ENCODE peak calls at places on chromosomes 11 and 22, in seven cellular contexts. R is breast epithelium, N is stomach, C is heart left ventricle, X is adrenal gland, J is suprapubic skin, F is prostate gland. Y is an unnamed sample.
A peak's percentile ranks its signal among the peaks of the same experiment; 100 is the strongest.

GRCh38 chr11:44125598-44125997 is 30.1 kb downstream of the EXT2 start:
- DNase-seq in F (no peak), J (no peak), C (no peak), R (no peak), X (no peak), N (no peak), Y (no peak)

GRCh38 chr11:28176231-28176853 is 68.2 kb downstream of the METTL15 start:
- DNase-seq in X (no peak), C (no peak), F (no peak), J (no peak), R (no peak), N (no peak), Y (no peak)

GRCh38 chr22:48738204-48738980 is 1089.3 kb downstream of the BRD1 start:
- DNase-seq in X (no peak), C (no peak), R (peak; percentile 36), N (no peak), J (peak; percentile 34), F (no peak), Y (no peak)

GRCh38 chr11:133952199-133953190 is 4.3 kb downstream of the IGSF9B start:
- DNase-seq in C (no peak), J (no peak), X (no peak), F (no peak), N (no peak), R (no peak), Y (no peak)

GRCh38 chr11:130625907-130626306 is 177.5 kb downstream of the ADAMTS15 start:
- DNase-seq in N (no peak), X (no peak), C (no peak), F (no peak), R (no peak), J (no peak), Y (no peak)

GRCh38 chr11:78717031-78717430 is 142.4 kb upstream of the NARS2 start:
- DNase-seq in F (no peak), J (no peak), X (no peak), R (no peak), C (no peak), N (no peak), Y (no peak)

GRCh38 chr22:19621372-19622060 is 92.8 kb upstream of the SEPTIN5 start:
- DNase-seq in J (no peak), F (no peak), C (no peak), N (no peak), R (no peak), X (no peak), Y (no peak)

GRCh38 chr11:120401506-120401905 is 65.3 kb downstream of the ARHGEF12 start:
- DNase-seq in R (no peak), C (no peak), F (no peak), N (no peak), J (no peak), X (no peak), Y (no peak)

GRCh38 chr22:41517172-41518047 is 26.9 kb downstream of the POLR3H start:
- DNase-seq in F (peak; percentile 61), R (peak; percentile 80), C (peak; percentile 63), N (peak; percentile 86), X (peak; percentile 73), J (no peak), Y (peak; percentile 85)

GRCh38 chr11:24781288-24781687 is 284.4 kb downstream of the LUZP2 start:
- DNase-seq in N (no peak), C (no peak), R (no peak), X (no peak), J (no peak), F (no peak), Y (no peak)

GRCh38 chr11:62846177-62846576 is 6.8 kb upstream of the WDR74 start:
- DNase-seq in N (no peak), J (no peak), R (no peak), X (no peak), F (no peak), C (no peak), Y (no peak)

GRCh38 chr11:113587318-113587739 is 112.1 kb upstream of the DRD2 start:
- DNase-seq in X (no peak), C (no peak), N (no peak), R (no peak), F (no peak), J (no peak), Y (no peak)

GRCh38 chr11:116929393-116930090 is 92.1 kb upstream of the APOA1 start:
- DNase-seq in F (no peak), R (no peak), N (no peak), J (no peak), C (no peak), X (peak; percentile 39), Y (no peak)

GRCh38 chr11:72202571-72202970 is 10.6 kb downstream of the FOLR1 start:
- DNase-seq in F (no peak), X (no peak), N (peak; percentile 23), R (no peak), J (peak; percentile 20), C (no peak), Y (no peak)

GRCh38 chr22:46688949-46689348 is 49.1 kb downstream of the CERK start:
- DNase-seq in N (peak; percentile 34), F (no peak), R (no peak), X (no peak), C (peak; percentile 79), J (no peak), Y (no peak)

GRCh38 chr11:20355221-20356219 is 8.0 kb upstream of the HTATIP2 start:
- DNase-seq in J (no peak), N (peak; percentile 35), C (no peak), R (no peak), F (no peak), X (no peak), Y (no peak)

GRCh38 chr11:126878892-126879291 is 121.7 kb downstream of the KIRREL3 start:
- DNase-seq in J (no peak), R (no peak), X (no peak), F (no peak), N (no peak), C (no peak), Y (no peak)

GRCh38 chr11:65478411-65479183 is 20.2 kb upstream of the MALAT1 start:
- DNase-seq in F (no peak), J (peak; percentile 75), C (peak; percentile 77), R (peak; percentile 59), X (peak; percentile 81), N (peak; percentile 54), Y (no peak)

GRCh38 chr11:3021125-3021524 is 29.0 kb upstream of the NAP1L4 start:
- DNase-seq in F (peak; percentile 47), R (no peak), J (no peak), C (no peak), X (no peak), N (peak; percentile 72), Y (no peak)

GRCh38 chr11:100563541-100564280 is 123.4 kb upstream of the ARHGAP42 start:
- DNase-seq in R (no peak), C (no peak), F (no peak), X (no peak), J (no peak), N (no peak), Y (no peak)

GRCh38 chr11:99937330-99937729 is 749.8 kb upstream of the ARHGAP42 start:
- DNase-seq in R (no peak), F (no peak), X (no peak), C (no peak), N (no peak), J (no peak), Y (no peak)

GRCh38 chr22:40418366-40419201 is 48.2 kb downstream of the SGSM3 start:
- DNase-seq in F (no peak), R (peak; percentile 48), N (no peak), C (no peak), J (no peak), X (no peak), Y (no peak)

GRCh38 chr11:43555811-43556210 is 124.7 kb upstream of the HSD17B12 start:
- DNase-seq in C (no peak), F (no peak), N (no peak), X (peak; percentile 77), R (no peak), J (no peak), Y (no peak)

GRCh38 chr22:31143537-31143936 is 3.2 kb upstream of the PLA2G3 start:
- DNase-seq in F (no peak), X (no peak), J (peak; percentile 40), C (no peak), N (no peak), R (peak; percentile 61), Y (no peak)

GRCh38 chr11:59212744-59213573 is at the start of gene MPEG1:
- DNase-seq in R (no peak), F (no peak), X (no peak), C (no peak), J (no peak), N (no peak), Y (no peak)

GRCh38 chr11:59214141-59214893 is 1.6 kb upstream of the MPEG1 start:
- DNase-seq in C (no peak), F (no peak), R (no peak), J (no peak), N (no peak), X (no peak), Y (no peak)

GRCh38 chr11:59218893-59219292 is 6.2 kb upstream of the MPEG1 start:
- DNase-seq in X (no peak), J (no peak), R (no peak), C (no peak), N (no peak), F (no peak), Y (no peak)

GRCh38 chr11:59219836-59220235 is 7.1 kb upstream of the MPEG1 start:
- DNase-seq in X (no peak), N (no peak), F (no peak), C (no peak), J (no peak), R (no peak), Y (peak; percentile 48)

GRCh38 chr11:59216654-59217640 is 4.2 kb upstream of the MPEG1 start:
- DNase-seq in N (peak; percentile 40), J (no peak), C (peak; percentile 54), F (no peak), X (peak; percentile 32), R (no peak), Y (peak; percentile 53)
- H3K4me1 ChIP-seq in N (peaks cover 6% of the 10 kb centered on the region), J (peaks cover 16% of the 10 kb centered on the region), C (no peaks in the 10 kb centered on the region), F (no peaks in the 10 kb centered on the region), X (no peaks in the 10 kb centered on the region), R (no peaks in the 10 kb centered on the region), Y (no peaks in the 10 kb centered on the region)

GRCh38 chr22:22923930-22924329 is 36.3 kb downstream of the IGLL5 start:
- DNase-seq in R (no peak), N (no peak), F (no peak), J (no peak), X (no peak), C (no peak), Y (no peak)
- H3K27me3 ChIP-seq in R (no peaks in the 10 kb centered on the region), N (no peaks in the 10 kb centered on the region), F (no peaks in the 10 kb centered on the region), J (no peaks in the 10 kb centered on the region), X (peaks cover 5% of the 10 kb centered on the region), C (no peaks in the 10 kb centered on the region), Y (no peaks in the 10 kb centered on the region)

GRCh38 chr11:119089319-119089718 is 4.6 kb downstream of the HMBS start:
- DNase-seq in X (no peak), C (no peak), N (no peak), J (no peak), R (no peak), F (no peak), Y (no peak)
- TF ChIP-seq POLR2A in X (no peak), C (no peak), N (no peak), J (no peak), R (no peak), F (no peak), Y (no peak)

GRCh38 chr11:12225046-12225739 is 114.8 kb downstream of the MICAL2 start:
- DNase-seq in C (no peak), X (no peak), F (no peak), J (no peak), R (no peak), N (no peak), Y (no peak)
- H3K4me1 ChIP-seq in C (peaks cover 23% of the 10 kb centered on the region), X (no peaks in the 10 kb centered on the region), F (peaks cover 16% of the 10 kb centered on the region), J (peaks cover 32% of the 10 kb centered on the region), R (peaks cover 13% of the 10 kb centered on the region), N (peaks cover 51% of the 10 kb centered on the region), Y (no peaks in the 10 kb centered on the region)

GRCh38 chr22:22968366-22968765 is 80.8 kb downstream of the IGLL5 start:
- DNase-seq in F (no peak), C (no peak), J (no peak), X (no peak), N (no peak), R (no peak), Y (no peak)
- H3K27me3 ChIP-seq in F (no peaks in the 10 kb centered on the region), C (peaks cover 14% of the 10 kb centered on the region), J (peaks cover 22% of the 10 kb centered on the region), X (peaks cover 22% of the 10 kb centered on the region), N (no peaks in the 10 kb centered on the region), R (no peaks in the 10 kb centered on the region), Y (no peaks in the 10 kb centered on the region)